ENCODE peak calls at places on chromosomes 3 and 15, in seven cellular contexts. One of them, this sample, is unnamed.

GRCh38 chr3:59425942-59426341 is 376.1 kb upstream of the CFAP20DC start:
- DNase-seq in AG09319: no peak
- DNase-seq in uterus: no peak
- DNase-seq in fibroblast of pulmonary artery: no peak
- DNase-seq in OCI-LY7: peak
- DNase-seq in endothelial cell: no peak
- DNase-seq in Calu3: no peak
- DNase-seq in this sample: no peak

GRCh38 chr3:51389423-51390183 is 1.5 kb upstream of the RBM15B start:
- DNase-seq in endothelial cell: peak
- DNase-seq in uterus: no peak
- DNase-seq in OCI-LY7: peak
- DNase-seq in fibroblast of pulmonary artery: peak
- DNase-seq in AG09319: no peak
- DNase-seq in Calu3: peak
- DNase-seq in this sample: no peak

GRCh38 chr3:72338082-72338941 is 509.9 kb downstream of the SHQ1 start:
- DNase-seq in fibroblast of pulmonary artery: no peak
- DNase-seq in OCI-LY7: no peak
- DNase-seq in endothelial cell: no peak
- DNase-seq in Calu3: no peak
- DNase-seq in uterus: no peak
- DNase-seq in AG09319: no peak
- DNase-seq in this sample: no peak

GRCh38 chr3:48268381-48268935 is 27.6 kb downstream of the ZNF589 start:
- DNase-seq in Calu3: peak
- DNase-seq in uterus: no peak
- DNase-seq in OCI-LY7: no peak
- DNase-seq in AG09319: no peak
- DNase-seq in endothelial cell: no peak
- DNase-seq in fibroblast of pulmonary artery: no peak
- DNase-seq in this sample: no peak

GRCh38 chr3:10531031-10531430 is 25.6 kb upstream of the ATP2B2 start:
- DNase-seq in AG09319: no peak
- DNase-seq in endothelial cell: no peak
- DNase-seq in OCI-LY7: no peak
- DNase-seq in Calu3: no peak
- DNase-seq in fibroblast of pulmonary artery: no peak
- DNase-seq in uterus: no peak
- DNase-seq in this sample: no peak

GRCh38 chr15:59176653-59177444 is 29.8 kb upstream of the LDHAL6B start:
- DNase-seq in fibroblast of pulmonary artery: no peak
- DNase-seq in uterus: no peak
- DNase-seq in AG09319: no peak
- DNase-seq in endothelial cell: no peak
- DNase-seq in OCI-LY7: no peak
- DNase-seq in Calu3: no peak
- DNase-seq in this sample: no peak

GRCh38 chr15:20659265-20659664 is 117.7 kb upstream of the GOLGA6L6 start:
- DNase-seq in uterus: no peak
- DNase-seq in fibroblast of pulmonary artery: no peak
- DNase-seq in OCI-LY7: no peak
- DNase-seq in endothelial cell: no peak
- DNase-seq in Calu3: no peak
- DNase-seq in AG09319: no peak
- DNase-seq in this sample: no peak

GRCh38 chr15:68378595-68378994 is 53.4 kb downstream of the ITGA11 start:
- DNase-seq in OCI-LY7: no peak
- DNase-seq in uterus: peak
- DNase-seq in Calu3: no peak
- DNase-seq in endothelial cell: no peak
- DNase-seq in fibroblast of pulmonary artery: no peak
- DNase-seq in AG09319: no peak
- DNase-seq in this sample: no peak

DNA sequence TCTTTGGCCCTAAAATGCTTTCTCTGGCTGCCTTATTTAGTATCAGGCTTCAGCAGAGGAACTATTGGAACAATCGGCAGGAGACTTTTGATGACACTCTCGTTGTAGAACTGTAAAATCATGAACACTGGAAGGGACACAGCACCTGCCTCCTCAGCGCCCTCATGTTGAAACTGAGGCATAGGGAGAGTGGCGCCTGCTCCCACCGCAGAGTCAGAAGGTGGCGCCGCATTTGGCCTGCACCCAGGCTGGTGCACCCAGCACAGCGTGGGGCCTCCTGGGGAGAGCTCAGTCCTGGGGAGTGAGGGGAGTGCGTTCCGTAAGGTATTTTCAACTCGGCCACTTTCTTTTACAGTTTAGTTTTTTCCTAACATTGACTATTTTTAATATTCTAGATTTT is 78.2 kb upstream of the BLM start:
- DNase-seq in fibroblast of pulmonary artery: no peak
- DNase-seq in AG09319: no peak
- DNase-seq in uterus: no peak
- DNase-seq in endothelial cell: no peak
- DNase-seq in Calu3: no peak
- DNase-seq in OCI-LY7: no peak
- DNase-seq in this sample: no peak
- TF ChIP-seq CTCF in fibroblast of pulmonary artery: no peak
- TF ChIP-seq CTCF in AG09319: no peak
- TF ChIP-seq CTCF in uterus: no peak
- TF ChIP-seq CTCF in endothelial cell: no peak
- TF ChIP-seq CTCF in Calu3: no peak
- TF ChIP-seq CTCF in OCI-LY7: peak
- TF ChIP-seq CTCF in this sample: no peak

GRCh38 chr3:195194559-195195161 is 76.3 kb downstream of the XXYLT1 start:
- DNase-seq in AG09319: no peak
- DNase-seq in fibroblast of pulmonary artery: no peak
- DNase-seq in uterus: no peak
- DNase-seq in endothelial cell: no peak
- DNase-seq in Calu3: no peak
- DNase-seq in OCI-LY7: no peak
- DNase-seq in this sample: no peak

GRCh38 chr3:195197764-195198423 is 73.1 kb downstream of the XXYLT1 start:
- DNase-seq in fibroblast of pulmonary artery: peak
- DNase-seq in Calu3: peak
- DNase-seq in endothelial cell: no peak
- DNase-seq in AG09319: no peak
- DNase-seq in uterus: peak
- DNase-seq in OCI-LY7: no peak
- DNase-seq in this sample: no peak

GRCh38 chr3:195198424-195199346 is 72.3 kb downstream of the XXYLT1 start:
- DNase-seq in AG09319: no peak
- DNase-seq in Calu3: no peak
- DNase-seq in fibroblast of pulmonary artery: no peak
- DNase-seq in OCI-LY7: no peak
- DNase-seq in endothelial cell: no peak
- DNase-seq in uterus: no peak
- DNase-seq in this sample: no peak

GRCh38 chr3:195196266-195196665 is 74.7 kb downstream of the XXYLT1 start:
- DNase-seq in Calu3: no peak
- DNase-seq in endothelial cell: no peak
- DNase-seq in uterus: no peak
- DNase-seq in OCI-LY7: no peak
- DNase-seq in fibroblast of pulmonary artery: peak
- DNase-seq in AG09319: no peak
- DNase-seq in this sample: no peak

GRCh38 chr3:195195321-195196209 is 75.4 kb downstream of the XXYLT1 start:
- DNase-seq in OCI-LY7: no peak
- DNase-seq in fibroblast of pulmonary artery: no peak
- DNase-seq in uterus: no peak
- DNase-seq in AG09319: no peak
- DNase-seq in endothelial cell: no peak
- DNase-seq in Calu3: no peak
- DNase-seq in this sample: no peak
- TF ChIP-seq CTCF in OCI-LY7: no peak
- TF ChIP-seq CTCF in fibroblast of pulmonary artery: no peak
- TF ChIP-seq CTCF in uterus: no peak
- TF ChIP-seq CTCF in AG09319: no peak
- TF ChIP-seq CTCF in endothelial cell: no peak
- TF ChIP-seq CTCF in Calu3: no peak
- TF ChIP-seq CTCF in this sample: no peak

GRCh38 chr3:12181301-12181700 is 22.6 kb upstream of the TIMP4 start:
- DNase-seq in Calu3: no peak
- DNase-seq in OCI-LY7: no peak
- DNase-seq in AG09319: no peak
- DNase-seq in fibroblast of pulmonary artery: no peak
- DNase-seq in endothelial cell: no peak
- DNase-seq in uterus: no peak
- DNase-seq in this sample: no peak

GRCh38 chr3:12179441-12179840 is 20.7 kb upstream of the TIMP4 start:
- DNase-seq in AG09319: no peak
- DNase-seq in Calu3: no peak
- DNase-seq in fibroblast of pulmonary artery: no peak
- DNase-seq in OCI-LY7: no peak
- DNase-seq in uterus: no peak
- DNase-seq in endothelial cell: no peak
- DNase-seq in this sample: no peak

GRCh38 chr3:12181806-12182205 is 23.1 kb upstream of the TIMP4 start:
- DNase-seq in Calu3: no peak
- DNase-seq in OCI-LY7: no peak
- DNase-seq in endothelial cell: no peak
- DNase-seq in AG09319: no peak
- DNase-seq in uterus: no peak
- DNase-seq in fibroblast of pulmonary artery: no peak
- DNase-seq in this sample: no peak

GRCh38 chr3:12178091-12178820 is 19.5 kb upstream of the TIMP4 start:
- DNase-seq in AG09319: no peak
- DNase-seq in fibroblast of pulmonary artery: peak
- DNase-seq in OCI-LY7: no peak
- DNase-seq in endothelial cell: no peak
- DNase-seq in uterus: peak
- DNase-seq in Calu3: no peak
- DNase-seq in this sample: no peak

GRCh38 chr3:12180218-12180617 is 21.5 kb upstream of the TIMP4 start:
- DNase-seq in OCI-LY7: no peak
- DNase-seq in uterus: peak
- DNase-seq in fibroblast of pulmonary artery: peak
- DNase-seq in Calu3: peak
- DNase-seq in AG09319: no peak
- DNase-seq in endothelial cell: peak
- DNase-seq in this sample: no peak
- TF ChIP-seq CTCF in OCI-LY7: no peak
- TF ChIP-seq CTCF in uterus: no peak
- TF ChIP-seq CTCF in fibroblast of pulmonary artery: no peak
- TF ChIP-seq CTCF in Calu3: no peak
- TF ChIP-seq CTCF in AG09319: no peak
- TF ChIP-seq CTCF in endothelial cell: no peak
- TF ChIP-seq CTCF in this sample: no peak

GRCh38 chr3:70360985-70361384 is 48.5 kb upstream of the MDFIC2 start:
- DNase-seq in uterus: no peak
- DNase-seq in Calu3: no peak
- DNase-seq in AG09319: no peak
- DNase-seq in fibroblast of pulmonary artery: peak
- DNase-seq in endothelial cell: no peak
- DNase-seq in OCI-LY7: no peak
- DNase-seq in this sample: no peak

GRCh38 chr3:70359711-70360110 is 47.3 kb upstream of the MDFIC2 start:
- DNase-seq in fibroblast of pulmonary artery: no peak
- DNase-seq in AG09319: no peak
- DNase-seq in uterus: no peak
- DNase-seq in endothelial cell: no peak
- DNase-seq in Calu3: no peak
- DNase-seq in OCI-LY7: no peak
- DNase-seq in this sample: no peak

DNA sequence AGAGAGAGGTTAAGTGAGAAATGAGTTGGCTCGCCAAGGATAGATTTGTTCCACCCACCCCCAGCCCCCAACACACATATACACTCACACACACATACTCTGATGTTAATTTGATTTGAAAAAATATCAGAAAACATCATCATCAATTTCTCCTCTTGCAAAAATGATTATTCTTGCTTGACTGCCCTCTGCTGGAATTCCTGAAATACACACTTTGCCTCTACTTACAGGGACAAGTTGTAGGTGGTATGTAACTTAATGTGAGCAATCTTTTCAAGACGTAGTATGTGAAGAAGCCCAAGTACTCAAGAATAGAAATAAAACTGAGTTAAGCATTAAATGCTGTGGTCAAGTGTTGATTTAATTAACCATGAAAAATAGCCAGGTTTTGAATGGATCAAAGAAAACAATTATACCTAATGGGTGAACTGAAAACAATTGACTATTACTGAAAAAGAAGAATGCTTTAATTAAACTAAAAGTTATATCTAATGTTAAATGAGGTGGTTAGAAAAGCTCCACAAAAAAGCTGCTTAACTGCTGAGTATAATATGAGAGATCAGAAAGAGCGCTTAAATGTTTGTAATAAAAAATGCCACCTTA is 46.6 kb upstream of the MDFIC2 start:
- DNase-seq in fibroblast of pulmonary artery: peak
- DNase-seq in Calu3: peak
- DNase-seq in endothelial cell: peak
- DNase-seq in AG09319: peak
- DNase-seq in OCI-LY7: peak
- DNase-seq in uterus: no peak
- DNase-seq in this sample: no peak
- TF ChIP-seq CTCF in fibroblast of pulmonary artery: peak
- TF ChIP-seq CTCF in Calu3: peak
- TF ChIP-seq CTCF in endothelial cell: peak
- TF ChIP-seq CTCF in AG09319: peak
- TF ChIP-seq CTCF in OCI-LY7: peak
- TF ChIP-seq CTCF in uterus: peak
- TF ChIP-seq CTCF in this sample: peak

GRCh38 chr3:53199834-53200233 is 38.8 kb downstream of the PRKCD start:
- DNase-seq in endothelial cell: no peak
- DNase-seq in AG09319: no peak
- DNase-seq in uterus: no peak
- DNase-seq in OCI-LY7: no peak
- DNase-seq in Calu3: no peak
- DNase-seq in fibroblast of pulmonary artery: no peak
- DNase-seq in this sample: no peak
- TF ChIP-seq CTCF in endothelial cell: no peak
- TF ChIP-seq CTCF in AG09319: peak
- TF ChIP-seq CTCF in uterus: no peak
- TF ChIP-seq CTCF in OCI-LY7: peak
- TF ChIP-seq CTCF in Calu3: no peak
- TF ChIP-seq CTCF in fibroblast of pulmonary artery: peak
- TF ChIP-seq CTCF in this sample: no peak

GRCh38 chr3:36595531-36595930 is 168.8 kb downstream of the DCLK3 start:
- DNase-seq in AG09319: no peak
- DNase-seq in uterus: no peak
- DNase-seq in fibroblast of pulmonary artery: no peak
- DNase-seq in Calu3: no peak
- DNase-seq in OCI-LY7: no peak
- DNase-seq in endothelial cell: no peak
- DNase-seq in this sample: no peak

GRCh38 chr3:36597422-36597821 is 166.9 kb downstream of the DCLK3 start:
- DNase-seq in AG09319: no peak
- DNase-seq in OCI-LY7: no peak
- DNase-seq in uterus: no peak
- DNase-seq in endothelial cell: no peak
- DNase-seq in fibroblast of pulmonary artery: peak
- DNase-seq in Calu3: no peak
- DNase-seq in this sample: no peak

GRCh38 chr3:36596411-36596810 is 167.9 kb downstream of the DCLK3 start:
- DNase-seq in AG09319: no peak
- DNase-seq in endothelial cell: no peak
- DNase-seq in OCI-LY7: no peak
- DNase-seq in Calu3: no peak
- DNase-seq in uterus: no peak
- DNase-seq in fibroblast of pulmonary artery: no peak
- DNase-seq in this sample: no peak

GRCh38 chr3:36591959-36592358 is 172.4 kb downstream of the DCLK3 start:
- DNase-seq in Calu3: no peak
- DNase-seq in endothelial cell: no peak
- DNase-seq in AG09319: no peak
- DNase-seq in OCI-LY7: no peak
- DNase-seq in fibroblast of pulmonary artery: peak
- DNase-seq in uterus: no peak
- DNase-seq in this sample: no peak
- TF ChIP-seq CTCF in Calu3: no peak
- TF ChIP-seq CTCF in endothelial cell: no peak
- TF ChIP-seq CTCF in AG09319: peak
- TF ChIP-seq CTCF in OCI-LY7: no peak
- TF ChIP-seq CTCF in fibroblast of pulmonary artery: no peak
- TF ChIP-seq CTCF in uterus: no peak
- TF ChIP-seq CTCF in this sample: no peak

This sample was measured in progenitor cell of endocrine pancreas.